ENCODE peak calls at places on chromosomes 11 and 22, in five cellular contexts. D, O, I, L and Y are unnamed samples.

GRCh38 chr11:45178890-45179663 is 32.6 kb downstream of the PRDM11 start:
- DNase-seq in D (no peak), O (no peak), I (no peak), L (no peak), Y (no peak)

GRCh38 chr11:134038897-134039470 is 29.9 kb upstream of the JAM3 start:
- DNase-seq in D (no peak), O (no peak), I (no peak), L (no peak), Y (no peak)

GRCh38 chr11:17012712-17013547 is 1.3 kb downstream of the PLEKHA7 start:
- DNase-seq in D (no peak), O (no peak), I (peak; percentile 85), L (no peak), Y (peak; percentile 68)

GRCh38 chr11:95923441-95923729 is 522 bp downstream of the MTMR2 start:
- DNase-seq in D (no peak), O (no peak), I (no peak), L (no peak), Y (no peak)

GRCh38 chr11:37184371-37184770 is 586.3 kb upstream of the RAG2 start:
- DNase-seq in D (no peak), O (no peak), I (no peak), L (no peak), Y (no peak)

GRCh38 chr22:48423481-48423901 is 1404.2 kb downstream of the BRD1 start:
- DNase-seq in D (no peak), O (no peak), I (no peak), L (no peak), Y (no peak)

GRCh38 chr11:57639321-57640067 is 10.2 kb downstream of the YPEL4 start:
- DNase-seq in D (no peak), O (no peak), I (peak; percentile 98), L (no peak), Y (no peak)

GRCh38 chr11:112780351-112781043 is 180.7 kb upstream of the NCAM1 start:
- DNase-seq in D (no peak), O (no peak), I (peak; percentile 31), L (no peak), Y (no peak)

GRCh38 chr22:22943521-22944267 is 56.1 kb downstream of the IGLL5 start:
- DNase-seq in D (no peak), O (no peak), I (peak; percentile 52), L (no peak), Y (no peak)

GRCh38 chr22:37036655-37037377 is 14.7 kb upstream of the KCTD17 start:
- DNase-seq in D (no peak), O (no peak), I (no peak), L (no peak), Y (no peak)